ENCODE peak calls at places on chromosomes 1 and 21, in six cellular contexts. E is mesenchymal stem cell, G is neuronal stem cell, V is H9, C is IMR-90, D is H1. U is an unnamed sample.

GRCh38 chr21:38170283-38170682 is 86.5 kb upstream of the KCNJ15 start:
- DNase-seq in V (peak; percentile 65), C (peak; percentile 12), D (peak; percentile 15), E (peak; percentile 30), G (no peak), U (peak; percentile 24)

GRCh38 chr1:18927654-18928272 is 25.4 kb upstream of the ALDH4A1 start:
- DNase-seq in V (no peak), G (no peak), E (no peak), D (no peak), C (peak; percentile 63), U (no peak)

GRCh38 chr1:91608876-91609275 is 108.2 kb downstream of the CDC7 start:
- DNase-seq in D (no peak), E (peak; percentile 88), G (no peak), V (no peak), C (peak; percentile 96), U (peak; percentile 77)

GRCh38 chr21:35637431-35637830 is 422.9 kb downstream of the SETD4 start:
- DNase-seq in C (peak; percentile 61), D (no peak), E (no peak), G (no peak), V (no peak), U (no peak)

GRCh38 chr1:28163496-28164120 is 12.9 kb downstream of the PTAFR start:
- DNase-seq in C (peak; percentile 16), E (no peak), D (no peak), V (no peak), G (no peak), U (no peak)

GRCh38 chr1:11960276-11960675 is 20.0 kb upstream of the MFN2 start:
- DNase-seq in E (no peak), V (no peak), G (no peak), C (no peak), D (no peak), U (no peak)

GRCh38 chr1:204924013-204924759 is 53.5 kb downstream of the NFASC start:
- DNase-seq in D (peak; percentile 79), G (no peak), E (no peak), V (peak; percentile 84), C (no peak), U (peak; percentile 27)

GRCh38 chr21:24976238-24976637 is 631.0 kb downstream of the MRPL39 start:
- DNase-seq in V (no peak), D (no peak), G (no peak), C (no peak), E (no peak), U (no peak)

GRCh38 chr1:93029317-93029716 is 49.8 kb upstream of the MTF2 start:
- DNase-seq in V (no peak), G (no peak), E (no peak), D (no peak), C (no peak), U (no peak)

GRCh38 chr1:194654956-194655355 is 1468.5 kb upstream of the B3GALT2 start:
- DNase-seq in E (no peak), C (no peak), V (no peak), D (no peak), G (no peak), U (no peak)

GRCh38 chr21:44461438-44462089 is 6.3 kb downstream of the LRRC3 start:
- DNase-seq in V (peak; percentile 25), D (no peak), G (no peak), E (no peak), C (no peak), U (peak; percentile 13)

GRCh38 chr21:44462090-44462833 is 7.0 kb downstream of the LRRC3 start:
- DNase-seq in C (no peak), V (no peak), G (no peak), D (no peak), E (no peak), U (no peak)

GRCh38 chr21:44463716-44464115 is 8.4 kb downstream of the LRRC3 start:
- DNase-seq in C (no peak), D (no peak), G (no peak), E (no peak), V (no peak), U (no peak)

GRCh38 chr21:44464351-44464750 is 9.0 kb downstream of the LRRC3 start:
- DNase-seq in G (no peak), E (no peak), V (no peak), C (no peak), D (no peak), U (no peak)

DNA sequence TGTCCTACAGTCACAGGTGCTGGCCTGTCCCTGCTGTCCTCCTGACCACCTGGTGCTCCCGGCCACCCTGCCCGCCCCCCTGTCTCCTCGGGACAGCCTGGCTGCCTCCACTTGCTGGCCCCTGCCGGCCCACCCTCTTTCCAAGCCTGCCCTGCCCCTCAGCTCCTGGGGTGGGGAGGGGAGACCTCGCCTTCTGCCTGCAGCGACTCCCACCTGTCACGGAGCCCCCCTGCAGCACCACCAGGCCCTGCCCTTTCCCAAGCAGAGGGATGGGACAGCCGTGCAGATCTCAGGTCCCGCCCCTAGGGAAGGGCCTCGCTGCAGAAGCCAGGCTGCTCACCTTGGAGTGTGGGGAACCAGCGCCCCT is 7.5 kb downstream of the LRRC3 start:
- DNase-seq in D (no peak), G (no peak), C (no peak), E (no peak), V (no peak), U (no peak)
- H3K14ac ChIP-seq in D (no peak overlapping the region), G (peak overlapping the region; percentile 63), C (no peak overlapping the region), E (no peak overlapping the region), V (no peak overlapping the region), U (no peak overlapping the region)

DNA sequence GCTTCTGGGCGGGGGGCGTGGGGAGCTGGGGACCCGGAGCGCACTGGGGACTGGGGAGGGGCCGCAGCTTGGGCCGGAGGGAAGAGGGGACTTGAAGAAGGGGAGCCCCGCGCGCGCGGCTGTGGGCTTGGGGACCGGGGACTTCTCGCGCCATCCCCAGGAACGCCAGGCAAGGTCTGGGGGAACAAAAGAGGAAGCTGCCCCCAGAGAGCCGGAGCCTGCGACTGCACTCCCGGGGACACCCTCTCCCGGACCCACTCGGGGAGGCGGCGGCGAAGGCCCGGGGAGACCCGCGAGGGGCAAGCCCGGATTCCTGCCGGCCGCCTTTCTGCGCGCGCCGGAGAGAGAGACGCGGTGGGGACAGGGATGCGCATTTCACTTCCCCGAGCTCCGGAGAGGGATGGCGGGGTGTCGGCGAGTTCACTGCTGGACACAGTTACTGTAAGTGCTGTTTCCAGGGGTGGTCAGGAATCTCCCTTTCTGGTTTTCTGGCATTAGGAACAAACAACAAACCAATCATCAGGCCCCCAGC is 732 bp downstream of the ABCG1 start:
- DNase-seq in E (no peak), G (no peak), C (peak; percentile 5), V (peak; percentile 37), D (no peak), U (no peak)
- H3K14ac ChIP-seq in E (no peak overlapping the region), G (no peak overlapping the region), C (peak overlapping the region; percentile 72), V (no peak overlapping the region), D (no peak overlapping the region), U (no peak overlapping the region)

GRCh38 chr1:89472886-89473285 is 51.7 kb upstream of the LRRC8B start:
- DNase-seq in D (no peak), G (no peak), E (no peak), V (no peak), C (no peak), U (peak; percentile 82)
- H3K14ac ChIP-seq in D (no peak overlapping the region), G (no peak overlapping the region), E (no peak overlapping the region), V (no peak overlapping the region), C (no peak overlapping the region), U (no peak overlapping the region)

GRCh38 chr1:6221210-6221784 is 14.5 kb downstream of the ICMT start:
- DNase-seq in V (no peak), C (no peak), D (no peak), E (no peak), G (no peak), U (no peak)
- H3K14ac ChIP-seq in V (no peak overlapping the region), C (no peak overlapping the region), D (no peak overlapping the region), E (no peak overlapping the region), G (no peak overlapping the region), U (no peak overlapping the region)

GRCh38 chr1:145956361-145956760 is 1.5 kb downstream of the LIX1L start:
- DNase-seq in V (no peak), D (no peak), G (no peak), C (no peak), E (no peak), U (no peak)

GRCh38 chr1:145956776-145957442 is 908 bp downstream of the LIX1L start:
- DNase-seq in V (no peak), E (peak; percentile 21), C (peak; percentile 38), D (no peak), G (no peak), U (no peak)

GRCh38 chr1:145955436-145955835 is 2.4 kb downstream of the LIX1L start:
- DNase-seq in V (no peak), G (no peak), C (no peak), D (no peak), E (no peak), U (no peak)

GRCh38 chr1:145952903-145953302 is 4.9 kb downstream of the LIX1L start:
- DNase-seq in G (no peak), C (no peak), V (no peak), D (no peak), E (no peak), U (no peak)

GRCh38 chr1:145953861-145954260 is 4.0 kb downstream of the LIX1L start:
- DNase-seq in V (no peak), E (no peak), C (no peak), D (no peak), G (no peak), U (no peak)
- H3K14ac ChIP-seq in V (no peak overlapping the region), E (no peak overlapping the region), C (no peak overlapping the region), D (no peak overlapping the region), G (no peak overlapping the region), U (no peak overlapping the region)

GRCh38 chr1:230240446-230241076 is 173.5 kb downstream of the GALNT2 start:
- DNase-seq in C (peak; percentile 32), E (no peak), D (no peak), G (no peak), V (no peak), U (no peak)

GRCh38 chr1:230243146-230243545 is 176.1 kb downstream of the GALNT2 start:
- DNase-seq in G (no peak), C (no peak), D (no peak), V (no peak), E (no peak), U (no peak)

GRCh38 chr1:230243583-230244377 is 176.7 kb downstream of the GALNT2 start:
- DNase-seq in G (no peak), C (peak; percentile 76), D (no peak), V (no peak), E (no peak), U (no peak)

GRCh38 chr1:230246551-230246950 is 179.5 kb downstream of the GALNT2 start:
- DNase-seq in V (no peak), E (no peak), G (no peak), C (no peak), D (no peak), U (no peak)

DNA sequence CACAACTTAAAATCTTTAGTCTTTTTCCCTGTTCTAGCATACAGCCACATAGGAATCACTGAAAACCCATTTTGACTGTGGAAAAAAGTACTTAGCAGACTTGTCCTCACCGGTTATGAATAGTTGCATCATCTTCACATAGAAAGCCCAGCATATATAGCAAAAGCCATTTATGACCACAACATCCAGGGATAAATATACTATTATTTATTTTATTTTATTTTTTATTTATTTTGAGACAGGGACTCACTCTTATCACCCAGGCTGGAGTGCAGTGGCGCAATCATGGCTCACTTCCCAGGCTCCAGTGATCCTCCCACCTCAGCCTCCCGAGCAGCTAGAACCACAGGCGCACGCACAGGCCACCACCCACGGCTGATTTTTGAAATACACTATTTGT is 175.3 kb downstream of the GALNT2 start:
- DNase-seq in G (no peak), E (no peak), V (peak; percentile 1), D (no peak), C (no peak), U (no peak)
- H3K14ac ChIP-seq in G (no peak overlapping the region), E (no peak overlapping the region), V (no peak overlapping the region), D (no peak overlapping the region), C (no peak overlapping the region), U (no peak overlapping the region)

U was measured in trophoblast cell.